ENCODE peak calls at places on chromosomes 2 and 18, in six cellular contexts. F, M, K, Z, E and L are unnamed samples.

GRCh38 chr2:101057051-101057933 is 55.2 kb downstream of the RPL31 start:
- DNase-seq in F (no peak), M (no peak), K (no peak), Z (no peak), E (no peak), L (no peak)

GRCh38 chr2:177666408-177666807 is 273.8 kb downstream of the AGPS start:
- DNase-seq in F (no peak), M (no peak), K (peak), Z (no peak), E (no peak), L (no peak)

GRCh38 chr2:120398051-120398960 is 52.4 kb downstream of the INHBB start:
- DNase-seq in F (no peak), M (no peak), K (peak), Z (peak), E (no peak), L (no peak)

GRCh38 chr2:53970095-53970897 is 497 bp downstream of the PSME4 start:
- DNase-seq in F (peak), M (peak), K (peak), Z (no peak), E (no peak), L (no peak)

GRCh38 chr2:186485576-186485870 is 537 bp upstream of the ZC3H15 start:
- DNase-seq in F (no peak), M (no peak), K (no peak), Z (no peak), E (no peak), L (no peak)

GRCh38 chr2:11398710-11399109 is 54.3 kb upstream of the ROCK2 start:
- DNase-seq in F (no peak), M (no peak), K (no peak), Z (no peak), E (peak), L (no peak)

GRCh38 chr18:8571399-8571798 is 37.8 kb upstream of the RAB12 start:
- DNase-seq in F (no peak), M (no peak), K (no peak), Z (no peak), E (no peak), L (no peak)

GRCh38 chr2:162118166-162119031 is 33.6 kb downstream of the GCG start:
- DNase-seq in F (no peak), M (no peak), K (peak), Z (peak), E (no peak), L (peak)

GRCh38 chr2:29272311-29272710 is 157.1 kb downstream of the CLIP4 start:
- DNase-seq in F (no peak), M (no peak), K (no peak), Z (no peak), E (no peak), L (no peak)

GRCh38 chr2:121489284-121489683 is 41.4 kb upstream of the RNU4ATAC start:
- DNase-seq in F (no peak), M (no peak), K (peak), Z (no peak), E (peak), L (no peak)

GRCh38 chr2:101706121-101706818 is 8.8 kb downstream of the MAP4K4 start:
- DNase-seq in F (no peak), M (no peak), K (no peak), Z (no peak), E (no peak), L (no peak)

GRCh38 chr2:11430729-11431128 is 35.2 kb downstream of the E2F6 start:
- DNase-seq in F (no peak), M (no peak), K (no peak), Z (no peak), E (no peak), L (no peak)

GRCh38 chr2:15363142-15363541 is 198.0 kb downstream of the NBAS start:
- DNase-seq in F (no peak), M (no peak), K (peak), Z (peak), E (no peak), L (no peak)

GRCh38 chr2:167509585-167509984 is 621.3 kb downstream of the XIRP2 start:
- DNase-seq in F (peak), M (no peak), K (peak), Z (no peak), E (peak), L (peak)

GRCh38 chr2:205680903-205681302 is 1.4 kb upstream of the NRP2 start:
- DNase-seq in F (no peak), M (no peak), K (no peak), Z (no peak), E (no peak), L (no peak)

GRCh38 chr2:142179686-142180085 is 48.9 kb upstream of the LRP1B start:
- DNase-seq in F (no peak), M (no peak), K (no peak), Z (no peak), E (no peak), L (no peak)

GRCh38 chr2:224023188-224023587 is 15.9 kb downstream of the SERPINE2 start:
- DNase-seq in F (no peak), M (no peak), K (peak), Z (peak), E (no peak), L (peak)

GRCh38 chr2:66080136-66080535 is 354.8 kb upstream of the MEIS1 start:
- DNase-seq in F (peak), M (no peak), K (no peak), Z (no peak), E (no peak), L (no peak)

GRCh38 chr2:128259585-128259984 is 59.1 kb downstream of the HS6ST1 start:
- DNase-seq in F (no peak), M (no peak), K (no peak), Z (no peak), E (no peak), L (no peak)

GRCh38 chr2:74347747-74348146 is 4.5 kb upstream of the SLC4A5 start:
- DNase-seq in F (no peak), M (no peak), K (no peak), Z (no peak), E (no peak), L (no peak)

GRCh38 chr18:49491534-49491856 is 4.5 kb upstream of the C18orf32 start:
- DNase-seq in F (no peak), M (no peak), K (no peak), Z (no peak), E (no peak), L (no peak)

GRCh38 chr2:105294844-105295481 is 34.6 kb downstream of the TGFBRAP1 start:
- DNase-seq in F (peak), M (no peak), K (peak), Z (peak), E (no peak), L (peak)

GRCh38 chr2:191845248-191845715 is 1.6 kb downstream of the CAVIN2 start:
- DNase-seq in F (no peak), M (no peak), K (no peak), Z (no peak), E (no peak), L (no peak)

GRCh38 chr2:24365051-24365450 is 4.7 kb upstream of the ITSN2 start:
- DNase-seq in F (no peak), M (no peak), K (no peak), Z (no peak), E (peak), L (no peak)

GRCh38 chr2:152453129-152453642 is 118.2 kb downstream of the FMNL2 start:
- DNase-seq in F (no peak), M (no peak), K (peak), Z (no peak), E (no peak), L (peak)

GRCh38 chr2:128415768-128416039 is 97.0 kb upstream of the HS6ST1 start:
- DNase-seq in F (no peak), M (no peak), K (no peak), Z (no peak), E (no peak), L (no peak)